ENCODE peak calls at places on chromosome 7, in six cellular contexts. A is cardiac fibroblast, V is AG09309, G is GM06990, T is adrenal gland, O is pancreas. D is an unnamed sample.

GRCh38 chr7:8702807-8703206 is 269.4 kb downstream of the NXPH1 start:
- DNase-seq in A (no peak), V (no peak), G (no peak), T (no peak), O (no peak), D (no peak)

GRCh38 chr7:101410743-101411476 is 48.2 kb downstream of the COL26A1 start:
- DNase-seq in A (peak), V (no peak), G (no peak), T (peak), O (peak), D (peak)

GRCh38 chr7:108442039-108442568 is 14.1 kb downstream of the NRCAM start:
- DNase-seq in A (no peak), V (no peak), G (no peak), T (peak), O (no peak), D (no peak)

GRCh38 chr7:100568936-100569844 is 4.5 kb downstream of the SAP25 start:
- DNase-seq in A (peak), V (no peak), G (peak), T (peak), O (no peak), D (peak)

GRCh38 chr7:48617988-48618387 is 306.4 kb upstream of the CDC14C start:
- DNase-seq in A (no peak), V (no peak), G (no peak), T (no peak), O (no peak), D (no peak)

GRCh38 chr7:25407053-25407452 is 178.8 kb upstream of the NPVF start:
- DNase-seq in A (no peak), V (no peak), G (no peak), T (no peak), O (no peak), D (no peak)

GRCh38 chr7:95376632-95377380 is 19.4 kb downstream of the PON3 start:
- DNase-seq in A (no peak), V (no peak), G (no peak), T (no peak), O (no peak), D (no peak)

GRCh38 chr7:157963526-157963925 is 624.1 kb downstream of the PTPRN2 start:
- DNase-seq in A (no peak), V (no peak), G (no peak), T (no peak), O (no peak), D (no peak)

GRCh38 chr7:55018361-55019328 is at the start of gene EGFR:
- DNase-seq in A (peak), V (no peak), G (no peak), T (peak), O (peak), D (no peak)

GRCh38 chr7:155677688-155678087 is 33.2 kb downstream of the RBM33 start:
- DNase-seq in A (no peak), V (no peak), G (no peak), T (no peak), O (no peak), D (no peak)

GRCh38 chr7:13880789-13881188 is 108.7 kb downstream of the ETV1 start:
- DNase-seq in A (peak), V (peak), G (no peak), T (no peak), O (no peak), D (no peak)

GRCh38 chr7:128829391-128830166 is 627 bp upstream of the FLNC start:
- DNase-seq in A (peak), V (no peak), G (no peak), T (no peak), O (peak), D (no peak)

GRCh38 chr7:143434660-143435059 is 8.6 kb upstream of the TAS2R60 start:
- DNase-seq in A (peak), V (no peak), G (no peak), T (no peak), O (no peak), D (no peak)

GRCh38 chr7:26413007-26413691 is 121.5 kb downstream of the SNX10 start:
- DNase-seq in A (no peak), V (no peak), G (no peak), T (no peak), O (no peak), D (no peak)

GRCh38 chr7:51315393-51316261 is 982 bp downstream of the COBL start:
- DNase-seq in A (peak), V (no peak), G (no peak), T (no peak), O (peak), D (no peak)

GRCh38 chr7:138125598-138126111 is 49.4 kb downstream of the AKR1D1 start:
- DNase-seq in A (peak), V (no peak), G (peak), T (no peak), O (no peak), D (peak)

GRCh38 chr7:153443031-153443430 is 609.2 kb upstream of the DPP6 start:
- DNase-seq in A (no peak), V (no peak), G (no peak), T (no peak), O (no peak), D (no peak)

GRCh38 chr7:128902761-128903585 is 7.5 kb downstream of the KCP start:
- DNase-seq in A (peak), V (no peak), G (no peak), T (no peak), O (no peak), D (no peak)

GRCh38 chr7:55132550-55132889 is 113.7 kb downstream of the EGFR start:
- DNase-seq in A (no peak), V (no peak), G (no peak), T (no peak), O (no peak), D (no peak)

GRCh38 chr7:25326466-25327156 is 98.3 kb upstream of the NPVF start:
- DNase-seq in A (no peak), V (no peak), G (no peak), T (no peak), O (no peak), D (no peak)

GRCh38 chr7:44059219-44060090 is 5.9 kb downstream of the PGAM2 start:
- DNase-seq in A (no peak), V (no peak), G (no peak), T (no peak), O (peak), D (peak)

GRCh38 chr7:149218469-149219420 is 20.7 kb upstream of the ZNF212 start:
- DNase-seq in A (peak), V (no peak), G (no peak), T (no peak), O (no peak), D (no peak)

GRCh38 chr7:96658011-96658391 is 51.6 kb downstream of the SEM1 start:
- DNase-seq in A (no peak), V (no peak), G (no peak), T (no peak), O (no peak), D (no peak)

GRCh38 chr7:99563650-99564049 is 5.2 kb downstream of the ZNF655 start:
- DNase-seq in A (peak), V (peak), G (no peak), T (peak), O (no peak), D (no peak)

GRCh38 chr7:134212576-134213546 is 85.7 kb downstream of the LRGUK start:
- DNase-seq in A (peak), V (peak), G (no peak), T (peak), O (no peak), D (no peak)

GRCh38 chr7:46972205-46972604 is 609.7 kb downstream of the TNS3 start:
- DNase-seq in A (peak), V (peak), G (no peak), T (no peak), O (no peak), D (no peak)

GRCh38 chr7:23055582-23056178 is 41.8 kb upstream of the HYCC1 start:
- DNase-seq in A (peak), V (peak), G (peak), T (peak), O (no peak), D (peak)

DNA sequence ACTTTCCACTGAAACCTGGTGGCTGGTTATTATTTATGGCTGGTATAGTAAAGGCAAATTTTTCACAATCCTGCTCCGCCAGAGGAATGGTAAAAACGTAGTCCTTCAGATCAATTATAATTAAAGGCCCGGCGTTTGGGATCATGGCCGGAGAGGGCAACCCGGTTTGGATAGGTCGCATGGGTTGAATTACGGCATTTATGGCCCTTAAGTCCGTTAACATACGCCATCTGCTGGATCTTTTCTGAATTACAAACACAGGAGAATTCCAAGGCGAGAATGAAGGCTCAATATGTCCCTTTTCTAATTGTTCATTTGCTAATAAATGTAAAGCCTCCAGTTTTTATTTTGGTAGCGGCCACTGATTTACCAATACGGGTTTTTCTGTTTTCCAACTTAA is 11.3 kb upstream of the TAS2R3 start:
- DNase-seq in A (peak), V (no peak), G (no peak), T (no peak), O (no peak), D (no peak)
- TF ChIP-seq CTCF in A (peak), V (peak), G (peak), T (peak), O (no peak), D (peak)

GRCh38 chr7:135715055-135715522 is 12.9 kb downstream of the SLC13A4 start:
- DNase-seq in A (no peak), V (no peak), G (no peak), T (no peak), O (no peak), D (no peak)

GRCh38 chr7:135712182-135712782 is 15.7 kb downstream of the SLC13A4 start:
- DNase-seq in A (no peak), V (no peak), G (no peak), T (no peak), O (no peak), D (peak)

GRCh38 chr7:135712796-135713195 is 15.2 kb downstream of the SLC13A4 start:
- DNase-seq in A (no peak), V (no peak), G (no peak), T (no peak), O (no peak), D (no peak)

GRCh38 chr7:135714534-135715009 is 13.4 kb downstream of the SLC13A4 start:
- DNase-seq in A (peak), V (peak), G (no peak), T (no peak), O (no peak), D (no peak)

GRCh38 chr7:135713836-135714470 is 14.0 kb downstream of the SLC13A4 start:
- DNase-seq in A (no peak), V (no peak), G (no peak), T (no peak), O (no peak), D (no peak)
- H3K4me3 ChIP-seq in A (no peak), V (no peak), G (no peak), T (no peak), O (no peak), D (no peak)

GRCh38 chr7:33043875-33044718 is 18.5 kb downstream of the NT5C3A start:
- DNase-seq in A (peak), V (no peak), G (no peak), T (no peak), O (no peak), D (no peak)
- TF ChIP-seq CTCF in A (peak), V (no peak), G (no peak), T (peak), O (no peak), D (no peak)

DNA sequence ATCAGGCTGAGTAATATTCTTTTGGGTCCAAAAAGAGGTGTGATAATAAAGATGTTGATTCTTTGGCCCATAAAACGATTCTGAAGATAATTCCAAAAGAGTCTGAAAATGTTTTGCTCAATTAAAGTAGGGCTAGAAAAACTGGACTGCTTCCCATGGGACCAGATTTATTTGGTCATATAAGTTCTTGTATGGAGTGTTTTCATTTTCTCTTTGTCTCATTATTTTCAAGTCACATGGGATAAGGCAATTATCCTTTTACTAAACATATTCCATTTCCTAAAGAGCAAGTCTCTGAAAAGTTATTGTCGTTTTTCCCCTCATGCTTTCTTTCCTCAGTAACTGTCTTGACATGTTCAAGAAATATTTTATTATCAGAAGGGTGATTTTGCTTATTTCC is 41.5 kb downstream of the CDK6 start:
- DNase-seq in A (no peak), V (no peak), G (no peak), T (no peak), O (no peak), D (no peak)
- H3K4me3 ChIP-seq in A (no peak), V (no peak), G (no peak), T (no peak), O (no peak), D (no peak)

GRCh38 chr7:820341-820740 is 11.9 kb upstream of the SUN1 start:
- DNase-seq in A (no peak), V (no peak), G (no peak), T (no peak), O (no peak), D (peak)

GRCh38 chr7:823639-824038 is 8.6 kb upstream of the SUN1 start:
- DNase-seq in A (no peak), V (no peak), G (no peak), T (no peak), O (no peak), D (no peak)

GRCh38 chr7:822692-823276 is 9.5 kb upstream of the SUN1 start:
- DNase-seq in A (no peak), V (no peak), G (no peak), T (no peak), O (no peak), D (no peak)

GRCh38 chr7:824106-824505 is 8.2 kb upstream of the SUN1 start:
- DNase-seq in A (no peak), V (no peak), G (no peak), T (no peak), O (no peak), D (no peak)

DNA sequence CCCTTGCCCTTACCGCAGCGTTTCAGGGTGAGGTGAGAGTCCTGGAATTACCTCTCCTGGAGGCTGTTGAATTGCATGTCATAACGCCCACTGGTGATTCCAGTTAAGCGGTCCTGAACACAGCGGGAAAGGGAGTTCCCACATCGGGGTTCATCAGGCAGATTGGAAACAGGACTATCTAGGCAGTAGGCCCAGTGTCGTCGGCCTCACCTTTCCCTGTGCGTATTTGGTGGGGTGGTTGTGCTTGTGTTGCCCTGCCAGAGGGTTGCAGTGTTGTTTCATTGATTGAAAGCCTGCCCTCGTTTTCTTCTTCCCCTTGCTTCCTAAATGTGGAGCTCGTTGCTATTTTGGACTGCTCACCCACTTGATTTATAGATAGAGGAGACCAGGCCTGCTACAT is 10.6 kb upstream of the SUN1 start:
- DNase-seq in A (no peak), V (no peak), G (no peak), T (no peak), O (no peak), D (no peak)
- TF ChIP-seq CTCF in A (no peak), V (no peak), G (no peak), T (no peak), O (no peak), D (no peak)

DNA sequence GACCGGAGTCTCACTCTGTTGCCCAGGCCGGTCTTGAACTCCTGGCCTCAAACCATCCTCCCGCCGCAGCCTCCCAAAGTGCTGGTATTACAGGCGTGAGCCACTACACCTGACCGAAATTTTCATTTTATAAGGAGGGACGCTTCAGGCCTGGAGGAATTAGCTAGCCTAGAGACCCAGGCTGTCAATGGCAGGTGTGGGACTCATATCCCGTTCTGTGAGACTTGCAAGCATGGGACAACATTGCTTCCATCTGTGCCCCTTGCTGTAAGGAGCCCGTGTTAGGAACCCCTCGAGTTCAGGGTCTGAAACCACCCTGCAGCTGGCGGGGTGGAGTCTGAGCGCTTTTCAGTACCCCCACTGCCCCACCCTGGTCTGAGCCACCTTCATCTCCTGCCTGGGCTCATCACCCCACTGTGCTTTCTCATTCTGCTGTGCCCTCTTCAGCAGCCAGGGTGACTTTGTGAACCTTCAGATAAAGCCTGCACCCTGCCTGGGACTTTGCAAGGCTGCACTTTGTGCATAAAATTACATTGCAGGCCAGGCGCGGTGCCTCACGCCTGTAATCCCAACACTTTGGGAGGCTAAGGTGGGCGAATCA is 1.3 kb upstream of the DAGLB start:
- DNase-seq in A (no peak), V (no peak), G (peak), T (peak), O (no peak), D (no peak)
- H3K4me3 ChIP-seq in A (no peak), V (no peak), G (peak), T (no peak), O (no peak), D (no peak)

DNA sequence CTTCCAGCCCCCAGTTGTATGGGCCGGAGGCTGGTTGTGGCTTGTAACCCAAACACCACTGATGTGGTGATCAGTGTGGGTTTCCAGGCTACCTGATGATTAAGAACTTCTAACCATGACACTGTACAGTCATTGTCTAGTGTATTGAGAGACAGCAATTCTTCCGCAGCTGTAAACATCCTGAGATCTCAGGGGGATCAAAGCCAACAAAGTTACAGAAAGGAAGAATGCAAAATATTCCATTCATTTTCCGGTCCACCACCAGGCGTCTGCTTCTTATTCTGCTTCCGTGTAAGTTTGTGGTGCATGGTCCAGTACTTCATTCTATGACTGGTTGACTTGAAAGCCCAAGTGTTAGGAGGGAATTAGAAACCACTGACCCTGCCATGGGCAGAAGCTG is 10.3 kb upstream of the GLI3 start:
- DNase-seq in A (peak), V (no peak), G (no peak), T (no peak), O (no peak), D (no peak)
- TF ChIP-seq CTCF in A (peak), V (peak), G (no peak), T (no peak), O (no peak), D (no peak)

GRCh38 chr7:82413237-82413636 is 30.3 kb downstream of the CACNA2D1 start:
- DNase-seq in A (peak), V (no peak), G (no peak), T (no peak), O (no peak), D (no peak)

GRCh38 chr7:82423446-82423845 is 20.1 kb downstream of the CACNA2D1 start:
- DNase-seq in A (peak), V (no peak), G (no peak), T (no peak), O (no peak), D (no peak)

GRCh38 chr7:82419200-82419599 is 24.4 kb downstream of the CACNA2D1 start:
- DNase-seq in A (no peak), V (no peak), G (no peak), T (peak), O (no peak), D (no peak)

GRCh38 chr7:82416402-82416801 is 27.2 kb downstream of the CACNA2D1 start:
- DNase-seq in A (no peak), V (no peak), G (no peak), T (no peak), O (no peak), D (no peak)

GRCh38 chr7:82417898-82418297 is 25.7 kb downstream of the CACNA2D1 start:
- DNase-seq in A (no peak), V (no peak), G (no peak), T (no peak), O (no peak), D (no peak)
- H3K4me3 ChIP-seq in A (no peak), V (no peak), G (no peak), T (no peak), O (no peak), D (no peak)

GRCh38 chr7:42186181-42186580 is 50.8 kb downstream of the GLI3 start:
- DNase-seq in A (no peak), V (no peak), G (no peak), T (no peak), O (no peak), D (peak)
- TF ChIP-seq CTCF in A (peak), V (peak), G (peak), T (peak), O (no peak), D (peak)

D was measured in GM12865.